ENCODE peak calls at places on chromosomes 13 and 19, in nine cellular contexts. B, L, M, V, I, X, N, A and R are unnamed samples.

GRCh38 chr13:85538957-85539356 is 260.3 kb downstream of the SLITRK6 start:
- DNase-seq in B (no peak), L (peak), M (no peak), V (no peak), I (no peak), X (no peak), N (no peak), A (no peak), R (no peak)

GRCh38 chr13:40190656-40191100 is 475.8 kb downstream of the FOXO1 start:
- DNase-seq in B (no peak), L (peak), M (no peak), V (no peak), I (no peak), X (peak), N (peak), A (peak), R (peak)

GRCh38 chr19:44076325-44076724 is 4.4 kb downstream of the ZNF284 start:
- DNase-seq in B (no peak), L (no peak), M (no peak), V (no peak), I (no peak), X (no peak), N (no peak), A (no peak), R (no peak)

GRCh38 chr19:41588497-41589209 is 12.7 kb downstream of the CEACAM21 start:
- DNase-seq in B (no peak), L (peak), M (no peak), V (no peak), I (peak), X (no peak), N (no peak), A (peak), R (no peak)

GRCh38 chr13:49026851-49027250 is 51.1 kb downstream of the FNDC3A start:
- DNase-seq in B (no peak), L (peak), M (no peak), V (no peak), I (no peak), X (no peak), N (no peak), A (no peak), R (no peak)

GRCh38 chr13:100275746-100276145 is 186.9 kb downstream of the PCCA start:
- DNase-seq in B (no peak), L (no peak), M (no peak), V (no peak), I (no peak), X (no peak), N (no peak), A (no peak), R (no peak)

GRCh38 chr19:19642506-19643157 is 825 bp downstream of the GMIP start:
- DNase-seq in B (peak), L (no peak), M (no peak), V (no peak), I (no peak), X (no peak), N (no peak), A (peak), R (no peak)

GRCh38 chr19:30649934-30650614 is 277.9 kb downstream of the ZNF536 start:
- DNase-seq in B (peak), L (peak), M (no peak), V (peak), I (peak), X (peak), N (no peak), A (peak), R (peak)

GRCh38 chr13:73364706-73365105 is 305.9 kb downstream of the KLF5 start:
- DNase-seq in B (no peak), L (no peak), M (no peak), V (peak), I (no peak), X (no peak), N (no peak), A (no peak), R (no peak)

GRCh38 chr13:70125693-70126092 is 17.4 kb upstream of the KLHL1 start:
- DNase-seq in B (no peak), L (no peak), M (no peak), V (no peak), I (no peak), X (no peak), N (no peak), A (no peak), R (no peak)

GRCh38 chr13:41017153-41017552 is 2.0 kb downstream of the ELF1 start:
- DNase-seq in B (no peak), L (no peak), M (no peak), V (no peak), I (no peak), X (peak), N (no peak), A (peak), R (no peak)

GRCh38 chr13:23534090-23534489 is 36.1 kb upstream of the TNFRSF19 start:
- DNase-seq in B (no peak), L (no peak), M (no peak), V (no peak), I (no peak), X (no peak), N (no peak), A (no peak), R (no peak)

GRCh38 chr13:47853236-47853635 is 147.8 kb downstream of the SUCLA2 start:
- DNase-seq in B (no peak), L (peak), M (no peak), V (no peak), I (no peak), X (no peak), N (no peak), A (no peak), R (peak)

GRCh38 chr13:41085961-41086360 is 24.7 kb downstream of the WBP4 start:
- DNase-seq in B (no peak), L (no peak), M (no peak), V (no peak), I (no peak), X (no peak), N (no peak), A (no peak), R (no peak)

GRCh38 chr13:110493161-110493593 is 68.3 kb downstream of the RAB20 start:
- DNase-seq in B (no peak), L (no peak), M (no peak), V (no peak), I (no peak), X (no peak), N (no peak), A (no peak), R (no peak)

GRCh38 chr19:44813331-44814131 is 4.6 kb downstream of the BCAM start:
- DNase-seq in B (no peak), L (no peak), M (no peak), V (no peak), I (no peak), X (no peak), N (no peak), A (no peak), R (no peak)

GRCh38 chr13:73173160-73173905 is 114.5 kb downstream of the KLF5 start:
- DNase-seq in B (no peak), L (no peak), M (no peak), V (no peak), I (no peak), X (no peak), N (no peak), A (no peak), R (no peak)

GRCh38 chr13:46577656-46578589 is 25.0 kb downstream of the LRCH1 start:
- DNase-seq in B (no peak), L (no peak), M (no peak), V (no peak), I (no peak), X (no peak), N (no peak), A (no peak), R (peak)